ENCODE peak calls at places on chromosome 7, in six cellular contexts. G is epithelial cell of esophagus; F is NCI-H774; V is stimulated activated CD8-positive, alpha-beta memory T cell treated with anti-CD3 and anti-CD28 coated beads, Interleukin-2, amount 100 ng/mL, for 1 hour; D is lower lobe of right lung; P is activated CD8-positive, alpha-beta memory T cell treated with anti-CD3 and anti-CD28 coated beads, Interleukin-2, amount 50 U/mL, for 48 hours. Y is an unnamed sample.
A peak's percentile ranks its signal among the peaks of the same experiment; 100 is the strongest.

GRCh38 chr7:118129037-118129436 is 54.9 kb upstream of the LSM8 start:
- DNase-seq in G (no peak), F (no peak), V (no peak), D (no peak), P (no peak), Y (no peak)

GRCh38 chr7:25314729-25315267 is 86.5 kb upstream of the NPVF start:
- DNase-seq in G (peak; percentile 25), F (no peak), V (no peak), D (no peak), P (no peak), Y (no peak)

GRCh38 chr7:22066484-22066883 is 120.8 kb upstream of the CDCA7L start:
- DNase-seq in G (no peak), F (peak; percentile 66), V (no peak), D (no peak), P (no peak), Y (no peak)

GRCh38 chr7:155921086-155921803 is 109.0 kb upstream of the SHH start:
- DNase-seq in G (no peak), F (no peak), V (no peak), D (no peak), P (no peak), Y (no peak)

GRCh38 chr7:120460928-120461327 is 188.0 kb downstream of the KCND2 start:
- DNase-seq in G (no peak), F (no peak), V (no peak), D (no peak), P (no peak), Y (no peak)

GRCh38 chr7:91850455-91850854 is 30.0 kb downstream of the MTERF1 start:
- DNase-seq in G (peak; percentile 84), F (no peak), V (no peak), D (no peak), P (no peak), Y (peak; percentile 81)

GRCh38 chr7:151248191-151249033 is at the start of gene SMARCD3:
- DNase-seq in G (peak; percentile 47), F (no peak), V (no peak), D (peak; percentile 74), P (no peak), Y (no peak)

GRCh38 chr7:152894295-152895170 is 135.0 kb downstream of the ACTR3B start:
- DNase-seq in G (no peak), F (peak; percentile 2), V (no peak), D (no peak), P (peak; percentile 75), Y (no peak)

GRCh38 chr7:43880596-43880995 is 11.3 kb upstream of the MRPS24 start:
- DNase-seq in G (no peak), F (no peak), V (no peak), D (no peak), P (no peak), Y (no peak)

GRCh38 chr7:668139-668871 is 58.2 kb upstream of the DNAAF5 start:
- DNase-seq in G (no peak), F (no peak), V (no peak), D (no peak), P (no peak), Y (no peak)

GRCh38 chr7:48035967-48036478 is 680 bp downstream of the C7orf57 start:
- DNase-seq in G (peak; percentile 19), F (no peak), V (no peak), D (peak; percentile 64), P (no peak), Y (no peak)

GRCh38 chr7:41698114-41698513 is 4.8 kb downstream of the INHBA start:
- DNase-seq in G (no peak), F (no peak), V (no peak), D (no peak), P (no peak), Y (no peak)

GRCh38 chr7:142646274-142646895 is 102.9 kb upstream of the PRSS1 start:
- DNase-seq in G (no peak), F (no peak), V (no peak), D (no peak), P (no peak), Y (no peak)

GRCh38 chr7:79298145-79298760 is 155.2 kb downstream of the MAGI2 start:
- DNase-seq in G (peak; percentile 72), F (peak; percentile 49), V (no peak), D (no peak), P (no peak), Y (no peak)

GRCh38 chr7:157405914-157406810 is 69.4 kb downstream of the DNAJB6 start:
- DNase-seq in G (no peak), F (no peak), V (no peak), D (no peak), P (no peak), Y (no peak)

GRCh38 chr7:24580283-24580946 is 7.2 kb downstream of the PALS2 start:
- DNase-seq in G (peak; percentile 44), F (no peak), V (no peak), D (no peak), P (no peak), Y (no peak)

GRCh38 chr7:155775691-155776090 is 36.6 kb downstream of the SHH start:
- DNase-seq in G (no peak), F (no peak), V (no peak), D (no peak), P (no peak), Y (no peak)

GRCh38 chr7:53947670-53948226 is 594.4 kb upstream of the VSTM2A start:
- DNase-seq in G (no peak), F (no peak), V (no peak), D (no peak), P (no peak), Y (no peak)

Y was measured in RWPE1.